ENCODE peak calls at places on chromosomes 4 and X, in nine cellular contexts. One of them, this sample, is unnamed.

GRCh38 chrX:97895751-97896150 is 1012.0 kb downstream of the RPA4 start:
- DNase-seq in neural progenitor cell: no peak
- DNase-seq in hepatocyte: no peak
- DNase-seq in OCI-LY7: no peak
- DNase-seq in HCT116: no peak
- DNase-seq in MM.1S: no peak
- DNase-seq in PC-3: peak
- DNase-seq in GM23248: peak
- DNase-seq in SK-N-SH: no peak
- DNase-seq in this sample: no peak

GRCh38 chr4:164383187-164384181 is 370.4 kb upstream of the SMIM31 start:
- DNase-seq in neural progenitor cell: peak
- DNase-seq in hepatocyte: peak
- DNase-seq in OCI-LY7: no peak
- DNase-seq in HCT116: no peak
- DNase-seq in MM.1S: no peak
- DNase-seq in PC-3: no peak
- DNase-seq in GM23248: peak
- DNase-seq in SK-N-SH: peak
- DNase-seq in this sample: peak

GRCh38 chr4:18917689-18918088 is 896.1 kb upstream of the LCORL start:
- DNase-seq in neural progenitor cell: no peak
- DNase-seq in hepatocyte: no peak
- DNase-seq in OCI-LY7: no peak
- DNase-seq in HCT116: no peak
- DNase-seq in MM.1S: no peak
- DNase-seq in PC-3: peak
- DNase-seq in GM23248: no peak
- DNase-seq in SK-N-SH: no peak
- DNase-seq in this sample: no peak

GRCh38 chr4:1201851-1202525 is 29.6 kb upstream of the SPON2 start:
- DNase-seq in neural progenitor cell: no peak
- DNase-seq in hepatocyte: peak
- DNase-seq in OCI-LY7: peak
- DNase-seq in HCT116: no peak
- DNase-seq in MM.1S: no peak
- DNase-seq in PC-3: no peak
- DNase-seq in GM23248: peak
- DNase-seq in SK-N-SH: peak
- DNase-seq in this sample: no peak

GRCh38 chr4:104015680-104016079 is 295.9 kb upstream of the TACR3 start:
- DNase-seq in neural progenitor cell: peak
- DNase-seq in hepatocyte: peak
- DNase-seq in OCI-LY7: peak
- DNase-seq in HCT116: peak
- DNase-seq in MM.1S: peak
- DNase-seq in PC-3: peak
- DNase-seq in GM23248: no peak
- DNase-seq in SK-N-SH: no peak
- DNase-seq in this sample: peak

GRCh38 chr4:147831452-147832192 is 99.7 kb downstream of the ARHGAP10 start:
- DNase-seq in neural progenitor cell: no peak
- DNase-seq in hepatocyte: peak
- DNase-seq in OCI-LY7: no peak
- DNase-seq in HCT116: peak
- DNase-seq in MM.1S: no peak
- DNase-seq in PC-3: peak
- DNase-seq in GM23248: peak
- DNase-seq in SK-N-SH: no peak
- DNase-seq in this sample: no peak

GRCh38 chrX:30489323-30489722 is 88.2 kb downstream of the TASL start:
- DNase-seq in neural progenitor cell: peak
- DNase-seq in hepatocyte: no peak
- DNase-seq in OCI-LY7: no peak
- DNase-seq in HCT116: peak
- DNase-seq in MM.1S: no peak
- DNase-seq in PC-3: peak
- DNase-seq in GM23248: peak
- DNase-seq in SK-N-SH: no peak
- DNase-seq in this sample: peak

GRCh38 chrX:49171752-49172279 is at the start of gene PLP2:
- DNase-seq in neural progenitor cell: peak
- DNase-seq in hepatocyte: peak
- DNase-seq in OCI-LY7: peak
- DNase-seq in HCT116: no peak
- DNase-seq in MM.1S: peak
- DNase-seq in PC-3: peak
- DNase-seq in GM23248: peak
- DNase-seq in SK-N-SH: peak
- DNase-seq in this sample: peak

GRCh38 chr4:39528056-39528465 is 822 bp upstream of the UGDH start:
- DNase-seq in neural progenitor cell: no peak
- DNase-seq in hepatocyte: no peak
- DNase-seq in OCI-LY7: peak
- DNase-seq in HCT116: no peak
- DNase-seq in MM.1S: peak
- DNase-seq in PC-3: peak
- DNase-seq in GM23248: peak
- DNase-seq in SK-N-SH: no peak
- DNase-seq in this sample: no peak

GRCh38 chrX:16839224-16839851 is 30.8 kb downstream of the RBBP7 start:
- DNase-seq in neural progenitor cell: peak
- DNase-seq in hepatocyte: no peak
- DNase-seq in OCI-LY7: no peak
- DNase-seq in HCT116: no peak
- DNase-seq in MM.1S: no peak
- DNase-seq in PC-3: no peak
- DNase-seq in GM23248: no peak
- DNase-seq in SK-N-SH: no peak
- DNase-seq in this sample: no peak

GRCh38 chr4:11367371-11367770 is 61.3 kb downstream of the HS3ST1 start:
- DNase-seq in neural progenitor cell: peak
- DNase-seq in hepatocyte: peak
- DNase-seq in OCI-LY7: no peak
- DNase-seq in HCT116: no peak
- DNase-seq in MM.1S: no peak
- DNase-seq in PC-3: peak
- DNase-seq in GM23248: no peak
- DNase-seq in SK-N-SH: no peak
- DNase-seq in this sample: no peak

DNA sequence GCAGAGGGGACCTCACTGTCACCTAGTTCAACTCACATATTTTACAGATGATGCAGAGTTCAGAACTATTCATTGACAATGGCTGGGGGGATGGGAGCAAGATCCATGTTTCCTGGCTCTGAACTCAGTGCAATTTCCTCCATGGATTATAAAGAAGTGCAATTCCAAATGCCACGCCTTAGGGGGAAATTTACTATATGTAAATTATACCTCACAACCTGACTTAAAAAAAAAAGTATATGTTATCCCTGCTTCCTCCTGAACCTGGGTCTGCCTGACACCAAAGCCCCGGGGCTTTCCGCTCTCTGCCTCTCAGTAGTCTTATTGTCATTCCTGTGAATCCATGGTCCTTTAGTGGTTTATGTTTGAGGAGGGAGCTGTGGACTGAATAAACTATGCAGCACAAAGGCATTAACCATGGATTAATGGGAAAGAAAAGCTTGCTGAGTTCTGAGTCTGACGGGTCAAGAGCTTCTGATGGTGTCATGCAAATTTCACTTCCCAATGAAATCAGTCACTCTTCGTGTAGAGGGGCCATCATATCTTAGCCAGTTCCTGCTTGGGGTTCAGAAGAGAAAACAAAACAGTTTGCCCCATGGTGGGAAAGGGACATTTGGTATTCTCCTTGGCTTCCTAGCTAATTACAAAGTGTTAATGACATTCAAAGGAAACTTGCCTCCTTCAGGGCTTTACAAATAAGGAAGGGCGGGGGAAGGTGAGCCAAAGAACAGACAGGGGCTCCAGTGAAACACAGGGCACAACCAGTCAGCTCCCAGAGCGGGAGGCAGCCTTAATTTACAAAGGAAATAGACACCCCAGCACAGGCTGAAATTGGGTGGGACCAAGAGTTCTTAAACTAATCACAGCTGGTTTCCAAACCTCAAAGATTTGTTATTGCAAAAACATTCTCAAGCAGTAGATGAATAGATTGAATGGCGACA is 14.3 kb downstream of the FAM9C start:
- DNase-seq in neural progenitor cell: peak
- DNase-seq in hepatocyte: peak
- DNase-seq in OCI-LY7: no peak
- DNase-seq in HCT116: no peak
- DNase-seq in MM.1S: no peak
- DNase-seq in PC-3: peak
- DNase-seq in GM23248: peak
- DNase-seq in SK-N-SH: no peak
- DNase-seq in this sample: peak
- TF ChIP-seq EZH2phosphoT487 in neural progenitor cell: no peak
- TF ChIP-seq EZH2phosphoT487 in hepatocyte: no peak
- TF ChIP-seq EZH2phosphoT487 in OCI-LY7: no peak
- TF ChIP-seq EZH2phosphoT487 in HCT116: no peak
- TF ChIP-seq EZH2phosphoT487 in MM.1S: no peak
- TF ChIP-seq EZH2phosphoT487 in PC-3: no peak
- TF ChIP-seq EZH2phosphoT487 in GM23248: no peak
- TF ChIP-seq EZH2phosphoT487 in SK-N-SH: no peak
- TF ChIP-seq EZH2phosphoT487 in this sample: no peak

GRCh38 chr4:24742773-24743676 is 52.3 kb upstream of the SOD3 start:
- DNase-seq in neural progenitor cell: peak
- DNase-seq in hepatocyte: no peak
- DNase-seq in OCI-LY7: no peak
- DNase-seq in HCT116: no peak
- DNase-seq in MM.1S: no peak
- DNase-seq in PC-3: no peak
- DNase-seq in GM23248: no peak
- DNase-seq in SK-N-SH: no peak
- DNase-seq in this sample: no peak
- TF ChIP-seq EZH2phosphoT487 in neural progenitor cell: no peak
- TF ChIP-seq EZH2phosphoT487 in hepatocyte: no peak
- TF ChIP-seq EZH2phosphoT487 in OCI-LY7: no peak
- TF ChIP-seq EZH2phosphoT487 in HCT116: no peak
- TF ChIP-seq EZH2phosphoT487 in MM.1S: no peak
- TF ChIP-seq EZH2phosphoT487 in PC-3: no peak
- TF ChIP-seq EZH2phosphoT487 in GM23248: no peak
- TF ChIP-seq EZH2phosphoT487 in SK-N-SH: no peak
- TF ChIP-seq EZH2phosphoT487 in this sample: no peak

GRCh38 chr4:4554234-4554633 is 12.4 kb upstream of the STX18 start:
- DNase-seq in neural progenitor cell: no peak
- DNase-seq in hepatocyte: no peak
- DNase-seq in OCI-LY7: no peak
- DNase-seq in HCT116: no peak
- DNase-seq in MM.1S: no peak
- DNase-seq in PC-3: no peak
- DNase-seq in GM23248: no peak
- DNase-seq in SK-N-SH: no peak
- DNase-seq in this sample: no peak

GRCh38 chr4:4559596-4559995 is 17.7 kb upstream of the STX18 start:
- DNase-seq in neural progenitor cell: no peak
- DNase-seq in hepatocyte: no peak
- DNase-seq in OCI-LY7: no peak
- DNase-seq in HCT116: no peak
- DNase-seq in MM.1S: no peak
- DNase-seq in PC-3: peak
- DNase-seq in GM23248: peak
- DNase-seq in SK-N-SH: no peak
- DNase-seq in this sample: no peak

GRCh38 chr4:4560136-4560535 is 18.3 kb upstream of the STX18 start:
- DNase-seq in neural progenitor cell: no peak
- DNase-seq in hepatocyte: no peak
- DNase-seq in OCI-LY7: no peak
- DNase-seq in HCT116: no peak
- DNase-seq in MM.1S: no peak
- DNase-seq in PC-3: no peak
- DNase-seq in GM23248: no peak
- DNase-seq in SK-N-SH: no peak
- DNase-seq in this sample: no peak

GRCh38 chr4:4558881-4559280 is 17.0 kb upstream of the STX18 start:
- DNase-seq in neural progenitor cell: no peak
- DNase-seq in hepatocyte: no peak
- DNase-seq in OCI-LY7: no peak
- DNase-seq in HCT116: no peak
- DNase-seq in MM.1S: no peak
- DNase-seq in PC-3: no peak
- DNase-seq in GM23248: no peak
- DNase-seq in SK-N-SH: no peak
- DNase-seq in this sample: no peak

GRCh38 chr4:4555916-4556315 is 14.1 kb upstream of the STX18 start:
- DNase-seq in neural progenitor cell: no peak
- DNase-seq in hepatocyte: no peak
- DNase-seq in OCI-LY7: no peak
- DNase-seq in HCT116: no peak
- DNase-seq in MM.1S: no peak
- DNase-seq in PC-3: no peak
- DNase-seq in GM23248: peak
- DNase-seq in SK-N-SH: no peak
- DNase-seq in this sample: peak
- TF ChIP-seq EZH2phosphoT487 in neural progenitor cell: no peak
- TF ChIP-seq EZH2phosphoT487 in hepatocyte: no peak
- TF ChIP-seq EZH2phosphoT487 in OCI-LY7: no peak
- TF ChIP-seq EZH2phosphoT487 in HCT116: no peak
- TF ChIP-seq EZH2phosphoT487 in MM.1S: no peak
- TF ChIP-seq EZH2phosphoT487 in PC-3: no peak
- TF ChIP-seq EZH2phosphoT487 in GM23248: peak
- TF ChIP-seq EZH2phosphoT487 in SK-N-SH: no peak
- TF ChIP-seq EZH2phosphoT487 in this sample: no peak

GRCh38 chrX:96764864-96765263 is 80.2 kb downstream of the DIAPH2 start:
- DNase-seq in neural progenitor cell: no peak
- DNase-seq in hepatocyte: no peak
- DNase-seq in OCI-LY7: no peak
- DNase-seq in HCT116: no peak
- DNase-seq in MM.1S: peak
- DNase-seq in PC-3: no peak
- DNase-seq in GM23248: no peak
- DNase-seq in SK-N-SH: no peak
- DNase-seq in this sample: no peak

GRCh38 chrX:96774116-96774515 is 89.5 kb downstream of the DIAPH2 start:
- DNase-seq in neural progenitor cell: no peak
- DNase-seq in hepatocyte: no peak
- DNase-seq in OCI-LY7: no peak
- DNase-seq in HCT116: no peak
- DNase-seq in MM.1S: no peak
- DNase-seq in PC-3: no peak
- DNase-seq in GM23248: no peak
- DNase-seq in SK-N-SH: no peak
- DNase-seq in this sample: no peak

GRCh38 chrX:96771500-96771899 is 86.9 kb downstream of the DIAPH2 start:
- DNase-seq in neural progenitor cell: no peak
- DNase-seq in hepatocyte: no peak
- DNase-seq in OCI-LY7: no peak
- DNase-seq in HCT116: no peak
- DNase-seq in MM.1S: no peak
- DNase-seq in PC-3: no peak
- DNase-seq in GM23248: no peak
- DNase-seq in SK-N-SH: no peak
- DNase-seq in this sample: no peak

DNA sequence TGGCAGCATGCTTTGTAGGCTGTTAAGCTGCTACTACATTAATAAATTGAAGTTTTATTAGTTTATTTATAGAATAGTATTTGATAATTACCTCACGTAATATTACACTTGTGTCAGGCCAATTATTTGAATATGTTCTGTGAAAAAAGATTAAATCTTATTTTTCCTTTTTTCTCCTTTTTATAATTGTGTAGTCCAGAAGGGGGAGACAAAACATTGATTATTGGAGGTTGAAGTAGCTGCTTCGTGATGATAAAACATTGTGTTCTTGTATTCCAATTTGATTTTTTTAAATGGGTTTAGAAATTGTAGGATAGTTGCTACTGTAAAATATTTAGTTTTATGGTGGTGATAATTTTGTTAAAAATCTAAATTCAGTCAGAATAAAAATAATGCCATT is 85.7 kb downstream of the DIAPH2 start:
- DNase-seq in neural progenitor cell: peak
- DNase-seq in hepatocyte: peak
- DNase-seq in OCI-LY7: peak
- DNase-seq in HCT116: no peak
- DNase-seq in MM.1S: peak
- DNase-seq in PC-3: peak
- DNase-seq in GM23248: peak
- DNase-seq in SK-N-SH: peak
- DNase-seq in this sample: peak
- TF ChIP-seq EZH2phosphoT487 in neural progenitor cell: no peak
- TF ChIP-seq EZH2phosphoT487 in hepatocyte: no peak
- TF ChIP-seq EZH2phosphoT487 in OCI-LY7: no peak
- TF ChIP-seq EZH2phosphoT487 in HCT116: no peak
- TF ChIP-seq EZH2phosphoT487 in MM.1S: no peak
- TF ChIP-seq EZH2phosphoT487 in PC-3: no peak
- TF ChIP-seq EZH2phosphoT487 in GM23248: no peak
- TF ChIP-seq EZH2phosphoT487 in SK-N-SH: no peak
- TF ChIP-seq EZH2phosphoT487 in this sample: no peak